ENCODE peak calls at places on chromosomes 3 and 15, in nine cellular contexts. Y is tibial nerve; I is CD8-positive, alpha-beta memory T cell; L is NCI-H1417; H is activated CD4-positive, alpha-beta T cell treated with anti-CD3 and anti-CD28 coated beads, Interleukin-2, amount 50 U/mL, for 48 hours; B is NCI-H2081; T is transverse colon; V is central memory CD4-positive, alpha-beta T cell; C is activated naive CD4-positive, alpha-beta T cell. P is an unnamed sample.

GRCh38 chr3:21747376-21747775 is 3.6 kb downstream of the ZNF385D start:
- DNase-seq in H (no peak), V (no peak), T (no peak), I (no peak), Y (no peak), L (no peak), B (no peak), C (no peak), P (no peak)

GRCh38 chr15:98954411-98954810 is 53.2 kb downstream of the PGPEP1L start:
- DNase-seq in H (no peak), Y (peak), T (peak), B (peak), C (no peak), I (no peak), L (no peak), V (no peak), P (peak)

GRCh38 chr3:27093771-27094170 is 275.4 kb downstream of the NEK10 start:
- DNase-seq in H (no peak), L (no peak), B (no peak), I (no peak), V (no peak), C (no peak), Y (no peak), T (no peak), P (no peak)

GRCh38 chr3:143201066-143201465 is 81.5 kb downstream of the CHST2 start:
- DNase-seq in T (no peak), Y (no peak), C (no peak), L (no peak), H (no peak), I (no peak), B (no peak), V (no peak), P (no peak)

GRCh38 chr3:12658593-12659058 is 5.3 kb downstream of the RAF1 start:
- DNase-seq in B (no peak), Y (no peak), H (no peak), L (no peak), I (no peak), V (no peak), T (no peak), C (no peak), P (peak)

GRCh38 chr15:64619880-64620839 is 155.2 kb downstream of the RBPMS2 start:
- DNase-seq in B (no peak), V (no peak), H (no peak), I (no peak), C (no peak), L (no peak), Y (no peak), T (no peak), P (no peak)

GRCh38 chr3:127019449-127019848 is 36.5 kb downstream of the PLXNA1 start:
- DNase-seq in Y (no peak), C (no peak), I (no peak), B (no peak), H (no peak), L (no peak), V (no peak), T (no peak), P (no peak)

GRCh38 chr3:13282986-13283876 is 136.9 kb downstream of the NUP210 start:
- DNase-seq in B (peak), L (peak), T (no peak), H (peak), Y (no peak), I (no peak), V (no peak), C (no peak), P (no peak)

GRCh38 chr15:88654430-88655102 is 15.8 kb downstream of the ISG20 start:
- DNase-seq in B (no peak), L (no peak), H (no peak), V (no peak), I (no peak), T (no peak), C (no peak), Y (no peak), P (no peak)